ENCODE peak calls at places on chromosomes 4 and X, in five cellular contexts. X is WTC11, W is kidney glomerular epithelial cell, C is right cardiac atrium, F is left ventricle myocardium superior. L is an unnamed sample.

GRCh38 chr4:167290684-167291083 is 56.4 kb upstream of the SPOCK3 start:
- DNase-seq in X (no peak), W (peak; percentile 10), C (no peak), F (no peak), L (no peak)

GRCh38 chr4:6885953-6886557 is 23.6 kb upstream of the TBC1D14 start:
- DNase-seq in X (no peak), W (peak; percentile 69), C (peak; percentile 74), F (peak; percentile 76), L (peak; percentile 91)

GRCh38 chr4:168717852-168718251 is 221.0 kb downstream of the PALLD start:
- DNase-seq in X (no peak), W (peak; percentile 80), C (peak; percentile 27), F (peak; percentile 32), L (peak; percentile 53)

GRCh38 chrX:147646949-147647717 is 264.6 kb upstream of the FMR1 start:
- DNase-seq in X (no peak), W (no peak), C (no peak), F (no peak), L (no peak)

GRCh38 chrX:13938053-13938765 is 91.5 kb downstream of the GEMIN8 start:
- DNase-seq in X (peak; percentile 75), W (no peak), C (peak; percentile 25), F (peak; percentile 27), L (peak; percentile 57)

GRCh38 chrX:46255066-46255465 is 290.2 kb downstream of the ZNF674 start:
- DNase-seq in X (no peak), W (no peak), C (no peak), F (no peak), L (no peak)

GRCh38 chr4:152486414-152487389 is 49.2 kb downstream of the FBXW7 start:
- DNase-seq in X (no peak), W (peak; percentile 52), C (no peak), F (no peak), L (no peak)

GRCh38 chrX:40175416-40176255 is 77.9 kb upstream of the BCOR start:
- DNase-seq in X (peak; percentile 34), W (no peak), C (peak; percentile 80), F (peak; percentile 83), L (peak; percentile 76)

GRCh38 chr4:3331511-3332394 is 38.9 kb downstream of the RGS12 start:
- DNase-seq in X (no peak), W (no peak), C (peak; percentile 52), F (no peak), L (no peak)

GRCh38 chrX:90617710-90618325 is 696.1 kb downstream of the TGIF2LX start:
- DNase-seq in X (no peak), W (no peak), C (no peak), F (peak; percentile 14), L (no peak)

GRCh38 chr4:140567722-140568121 is 1.0 kb downstream of the UCP1 start:
- DNase-seq in X (peak; percentile 37), W (peak; percentile 7), C (no peak), F (no peak), L (no peak)

GRCh38 chr4:143404555-143404954 is 67.9 kb downstream of the GAB1 start:
- DNase-seq in X (no peak), W (peak; percentile 39), C (no peak), F (no peak), L (no peak)

GRCh38 chrX:68942797-68943196 is 114.0 kb downstream of the EFNB1 start:
- DNase-seq in X (no peak), W (no peak), C (no peak), F (no peak), L (no peak)

GRCh38 chr4:128766781-128767180 is 42.7 kb upstream of the JADE1 start:
- DNase-seq in X (no peak), W (no peak), C (no peak), F (no peak), L (no peak)

GRCh38 chrX:131818297-131818936 is 204.7 kb upstream of the STK26 start:
- DNase-seq in X (no peak), W (no peak), C (no peak), F (no peak), L (no peak)

GRCh38 chrX:19194285-19195242 is 72.3 kb upstream of the ADGRG2 start:
- DNase-seq in X (no peak), W (no peak), C (no peak), F (no peak), L (no peak)